ENCODE peak calls at places on chromosomes 13 and 19, in five cellular contexts. B, I, L, Y and C are unnamed samples. For H3K36me3, the result is how much of the 10 kb centered on the place peaks cover.

GRCh38 chr19:16860118-16860517 is 28.7 kb upstream of the F2RL3 start:
- DNase-seq in I (no peak), L (no peak), B (no peak), Y (no peak), C (no peak)

GRCh38 chr13:53648673-53649072 is 620.1 kb downstream of the OLFM4 start:
- DNase-seq in Y (no peak), I (no peak), B (no peak), L (no peak), C (no peak)

GRCh38 chr13:26463848-26464247 is 93.6 kb upstream of the WASF3 start:
- DNase-seq in I (no peak), L (no peak), Y (no peak), B (no peak), C (no peak)

GRCh38 chr19:48424694-48425219 is 21.0 kb upstream of the GRWD1 start:
- DNase-seq in I (peak), Y (no peak), L (no peak), B (peak), C (peak)

GRCh38 chr13:110476220-110476617 is 85.3 kb downstream of the RAB20 start:
- DNase-seq in L (no peak), I (no peak), Y (no peak), B (no peak), C (no peak)

GRCh38 chr13:67008075-67008668 is 222.0 kb downstream of the PCDH9 start:
- DNase-seq in Y (no peak), L (no peak), B (no peak), I (no peak), C (no peak)

GRCh38 chr13:95948646-95949045 is 104.6 kb downstream of the UGGT2 start:
- DNase-seq in B (peak), L (no peak), Y (no peak), I (no peak), C (no peak)

GRCh38 chr13:76803831-76804230 is 82.4 kb downstream of the KCTD12 start:
- DNase-seq in B (no peak), I (no peak), L (no peak), Y (no peak), C (no peak)

GRCh38 chr19:13823256-13823655 is 28.0 kb downstream of the ZSWIM4 start:
- DNase-seq in Y (peak), L (no peak), B (no peak), I (no peak), C (no peak)

GRCh38 chr19:13819242-13819641 is 24.0 kb downstream of the ZSWIM4 start:
- DNase-seq in L (no peak), B (no peak), Y (no peak), I (no peak), C (no peak)

GRCh38 chr19:13823901-13824300 is 28.7 kb downstream of the ZSWIM4 start:
- DNase-seq in B (no peak), L (no peak), Y (no peak), I (no peak), C (no peak)

GRCh38 chr19:13824703-13825102 is 29.5 kb downstream of the ZSWIM4 start:
- DNase-seq in L (no peak), I (no peak), Y (no peak), B (no peak), C (no peak)

GRCh38 chr19:13821292-13821691 is 26.0 kb downstream of the ZSWIM4 start:
- DNase-seq in I (no peak), Y (no peak), L (no peak), B (no peak), C (no peak)
- H3K36me3 ChIP-seq in I (under half), Y (half or more), L (half or more), B (half or more), C (under half)

GRCh38 chr19:10634430-10634829 is 9.1 kb downstream of the SLC44A2 start:
- DNase-seq in B (no peak), I (no peak), Y (no peak), L (no peak), C (no peak)
- H3K36me3 ChIP-seq in B (half or more), I (under half), Y (half or more), L (half or more), C (half or more)

GRCh38 chr19:8451377-8451776 is 6.6 kb downstream of the HNRNPM start:
- DNase-seq in I (no peak), B (no peak), Y (no peak), L (no peak), C (no peak)
- H3K36me3 ChIP-seq in I (half or more), B (under half), Y (half or more), L (under half), C (half or more)

GRCh38 chr19:4175669-4175931 is 6.8 kb downstream of the SIRT6 start:
- DNase-seq in L (no peak), I (no peak), B (no peak), Y (no peak), C (no peak)
- H3K36me3 ChIP-seq in L (half or more), I (under half), B (under half), Y (half or more), C (under half)

DNA sequence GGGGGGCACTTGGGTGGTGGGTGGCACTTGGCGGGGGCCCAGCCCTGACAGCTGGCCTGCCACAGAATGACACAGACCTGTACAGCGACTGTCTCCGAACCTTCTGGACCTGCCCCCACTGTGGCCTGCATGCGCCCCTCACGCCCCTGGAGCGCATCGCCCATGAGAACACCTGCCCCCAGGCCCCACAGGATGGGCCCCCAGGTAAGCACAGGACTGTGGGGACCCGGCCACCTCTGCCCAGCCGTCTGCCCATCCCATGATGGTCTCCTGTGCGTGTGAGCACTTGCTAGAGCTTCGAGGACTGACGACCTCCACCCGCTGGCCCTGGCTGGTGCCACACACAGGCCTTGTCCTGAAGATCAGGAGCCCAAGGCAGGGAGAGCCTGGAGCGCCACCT is 32.0 kb downstream of the DHX34 start:
- DNase-seq in I (no peak), Y (no peak), B (no peak), L (no peak), C (no peak)
- H3K36me3 ChIP-seq in I (half or more), Y (half or more), B (half or more), L (half or more), C (under half)